ENCODE peak calls at places on chromosomes 4 and X, in eight cellular contexts. M is fibroblast of the conjunctiva; Y is EH; N is NCI-H524; F is right cardiac atrium; D is HFF-Myc; E is caudate nucleus; R is stimulated activated CD4-positive, alpha-beta T cell treated with anti-CD3 and anti-CD28 coated beads, TNF-alpha, amount 100 ng/mL, for 4 hours. V is an unnamed sample.
A peak's percentile ranks its signal among the peaks of the same experiment; 100 is the strongest.

GRCh38 chr4:132328761-132329160 is 820.3 kb upstream of the PCDH10 start:
- DNase-seq in M (no peak), Y (no peak), N (no peak), F (no peak), D (no peak), E (no peak), R (no peak), V (no peak)

GRCh38 chr4:137124278-137124932 is 407.9 kb downstream of the PCDH18 start:
- DNase-seq in M (peak; percentile 80), Y (peak; percentile 82), N (no peak), F (no peak), D (peak; percentile 74), E (no peak), R (no peak), V (peak; percentile 44)

GRCh38 chrX:154717824-154718223 is 33.1 kb downstream of the GAB3 start:
- DNase-seq in M (no peak), Y (peak; percentile 71), N (no peak), F (no peak), D (no peak), E (no peak), R (no peak), V (no peak)

GRCh38 chr4:29540439-29541102 is 1179.6 kb upstream of the PCDH7 start:
- DNase-seq in M (no peak), Y (no peak), N (no peak), F (no peak), D (no peak), E (no peak), R (no peak), V (no peak)

GRCh38 chrX:155086202-155086840 is 15.0 kb downstream of the BRCC3 start:
- DNase-seq in M (no peak), Y (peak; percentile 47), N (no peak), F (no peak), D (no peak), E (no peak), R (peak; percentile 16), V (no peak)

GRCh38 chr4:80568891-80569290 is 233.4 kb downstream of the CFAP299 start:
- DNase-seq in M (no peak), Y (no peak), N (no peak), F (no peak), D (no peak), E (no peak), R (no peak), V (no peak)

GRCh38 chrX:78571849-78572248 is 87.3 kb downstream of the RTL3 start:
- DNase-seq in M (no peak), Y (no peak), N (no peak), F (no peak), D (no peak), E (no peak), R (no peak), V (no peak)

GRCh38 chrX:9677098-9677739 is 88.4 kb downstream of the GPR143 start:
- DNase-seq in M (no peak), Y (peak; percentile 46), N (no peak), F (no peak), D (peak; percentile 27), E (no peak), R (no peak), V (no peak)

GRCh38 chr4:41796545-41797210 is 48.2 kb upstream of the PHOX2B start:
- DNase-seq in M (no peak), Y (peak; percentile 42), N (peak; percentile 69), F (no peak), D (no peak), E (no peak), R (no peak), V (no peak)

GRCh38 chrX:154047266-154047665 is 27.6 kb upstream of the IRAK1 start:
- DNase-seq in M (no peak), Y (no peak), N (no peak), F (no peak), D (no peak), E (no peak), R (no peak), V (no peak)

GRCh38 chr4:148171596-148171995 is 270.6 kb downstream of the NR3C2 start:
- DNase-seq in M (no peak), Y (no peak), N (no peak), F (no peak), D (no peak), E (no peak), R (no peak), V (no peak)

GRCh38 chrX:10288400-10288799 is 131.6 kb downstream of the CLCN4 start:
- DNase-seq in M (no peak), Y (peak; percentile 15), N (no peak), F (no peak), D (no peak), E (no peak), R (no peak), V (no peak)

GRCh38 chr4:30619679-30620078 is 100.5 kb upstream of the PCDH7 start:
- DNase-seq in M (no peak), Y (no peak), N (no peak), F (no peak), D (no peak), E (no peak), R (no peak), V (no peak)

GRCh38 chrX:16484338-16484737 is 165.6 kb upstream of the S100G start:
- DNase-seq in M (peak; percentile 69), Y (peak; percentile 91), N (no peak), F (no peak), D (peak; percentile 67), E (no peak), R (no peak), V (no peak)

GRCh38 chr4:119136541-119136940 is 909 bp downstream of the MYOZ2 start:
- DNase-seq in M (no peak), Y (no peak), N (no peak), F (no peak), D (no peak), E (no peak), R (no peak), V (no peak)

GRCh38 chr4:94544811-94545210 is 93.1 kb downstream of the PDLIM5 start:
- DNase-seq in M (no peak), Y (no peak), N (no peak), F (no peak), D (no peak), E (no peak), R (no peak), V (no peak)

GRCh38 chrX:48460606-48461005 is 9.5 kb downstream of the SLC38A5 start:
- DNase-seq in M (no peak), Y (no peak), N (no peak), F (no peak), D (no peak), E (no peak), R (no peak), V (no peak)

GRCh38 chrX:71256051-71256450 is 2.1 kb upstream of the ZMYM3 start:
- DNase-seq in M (no peak), Y (no peak), N (no peak), F (no peak), D (no peak), E (no peak), R (no peak), V (no peak)

GRCh38 chrX:41382699-41383645 is 49.0 kb downstream of the DDX3X start:
- DNase-seq in M (peak; percentile 46), Y (peak; percentile 40), N (no peak), F (no peak), D (no peak), E (no peak), R (no peak), V (peak; percentile 33)